ENCODE peak calls at places on chromosomes 7 and 10, in six cellular contexts. One of them, this sample, is unnamed. For H3K36me3, the result is how much of the 10 kb centered on the place peaks cover.

GRCh38 chr7:40644454-40645188 is 509.8 kb downstream of the SUGCT start:
- DNase-seq in WERI-Rb-1: peak
- DNase-seq in uterus: no peak
- DNase-seq in psoas muscle: no peak
- DNase-seq in body of pancreas: no peak
- DNase-seq in right lobe of liver: no peak
- DNase-seq in this sample: no peak

GRCh38 chr10:129744134-129744895 is 219.8 kb downstream of the EBF3 start:
- DNase-seq in WERI-Rb-1: no peak
- DNase-seq in uterus: peak
- DNase-seq in psoas muscle: no peak
- DNase-seq in body of pancreas: peak
- DNase-seq in right lobe of liver: no peak
- DNase-seq in this sample: no peak

GRCh38 chr7:30434140-30434799 is 44.3 kb downstream of the NOD1 start:
- DNase-seq in WERI-Rb-1: no peak
- DNase-seq in uterus: no peak
- DNase-seq in psoas muscle: no peak
- DNase-seq in body of pancreas: no peak
- DNase-seq in right lobe of liver: no peak
- DNase-seq in this sample: no peak

GRCh38 chr10:69757553-69758309 is 44.0 kb upstream of the COL13A1 start:
- DNase-seq in WERI-Rb-1: no peak
- DNase-seq in uterus: no peak
- DNase-seq in psoas muscle: no peak
- DNase-seq in body of pancreas: peak
- DNase-seq in right lobe of liver: peak
- DNase-seq in this sample: peak

GRCh38 chr7:3754488-3755365 is 453.7 kb downstream of the SDK1 start:
- DNase-seq in WERI-Rb-1: no peak
- DNase-seq in uterus: no peak
- DNase-seq in psoas muscle: no peak
- DNase-seq in body of pancreas: no peak
- DNase-seq in right lobe of liver: no peak
- DNase-seq in this sample: peak

GRCh38 chr7:99422091-99422624 is 13.4 kb downstream of the BUD31 start:
- DNase-seq in WERI-Rb-1: no peak
- DNase-seq in uterus: no peak
- DNase-seq in psoas muscle: no peak
- DNase-seq in body of pancreas: no peak
- DNase-seq in right lobe of liver: no peak
- DNase-seq in this sample: no peak

GRCh38 chr10:78470267-78471103 is 436.8 kb downstream of the RPS24 start:
- DNase-seq in WERI-Rb-1: no peak
- DNase-seq in uterus: no peak
- DNase-seq in psoas muscle: no peak
- DNase-seq in body of pancreas: no peak
- DNase-seq in right lobe of liver: no peak
- DNase-seq in this sample: no peak

GRCh38 chr10:130400890-130401289 is 264.7 kb downstream of the GLRX3 start:
- DNase-seq in WERI-Rb-1: no peak
- DNase-seq in uterus: no peak
- DNase-seq in psoas muscle: no peak
- DNase-seq in body of pancreas: no peak
- DNase-seq in right lobe of liver: no peak
- DNase-seq in this sample: no peak

GRCh38 chr10:93947055-93947454 is 46.7 kb upstream of the PLCE1 start:
- DNase-seq in WERI-Rb-1: no peak
- DNase-seq in uterus: no peak
- DNase-seq in psoas muscle: peak
- DNase-seq in body of pancreas: no peak
- DNase-seq in right lobe of liver: no peak
- DNase-seq in this sample: peak

GRCh38 chr7:22586101-22586805 is 86.3 kb upstream of the STEAP1B start:
- DNase-seq in WERI-Rb-1: no peak
- DNase-seq in uterus: no peak
- DNase-seq in psoas muscle: no peak
- DNase-seq in body of pancreas: no peak
- DNase-seq in right lobe of liver: no peak
- DNase-seq in this sample: no peak

GRCh38 chr10:114334301-114334700 is 70.0 kb downstream of the AFAP1L2 start:
- DNase-seq in WERI-Rb-1: no peak
- DNase-seq in uterus: no peak
- DNase-seq in psoas muscle: no peak
- DNase-seq in body of pancreas: no peak
- DNase-seq in right lobe of liver: no peak
- DNase-seq in this sample: no peak

DNA sequence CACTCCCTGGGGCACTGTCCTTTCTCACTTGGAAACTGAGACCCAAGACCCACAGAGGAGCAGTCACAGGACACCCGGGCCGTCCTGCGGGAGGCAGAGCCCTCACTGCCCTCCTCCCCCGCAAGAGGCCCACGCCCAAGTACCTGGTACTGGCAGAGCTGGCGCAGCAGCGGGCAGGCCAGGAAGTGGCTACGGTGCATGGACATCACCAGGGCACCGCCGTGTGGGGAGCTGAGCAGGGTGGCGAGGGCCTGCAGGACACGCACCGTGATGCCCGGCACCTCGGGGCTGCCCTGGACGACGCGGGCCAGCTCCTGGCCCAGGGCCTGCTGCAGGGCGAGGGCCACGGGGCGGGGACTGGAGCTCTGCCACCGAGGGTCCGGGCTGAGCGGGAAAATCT is 20.0 kb upstream of the MICALL2 start:
- DNase-seq in WERI-Rb-1: no peak
- DNase-seq in uterus: no peak
- DNase-seq in psoas muscle: no peak
- DNase-seq in body of pancreas: no peak
- DNase-seq in right lobe of liver: no peak
- DNase-seq in this sample: no peak
- H3K36me3 ChIP-seq in WERI-Rb-1: half or more
- H3K36me3 ChIP-seq in uterus: under half
- H3K36me3 ChIP-seq in psoas muscle: half or more
- H3K36me3 ChIP-seq in body of pancreas: under half
- H3K36me3 ChIP-seq in right lobe of liver: under half
- H3K36me3 ChIP-seq in this sample: under half

GRCh38 chr7:55164527-55164926 is 145.7 kb downstream of the EGFR start:
- DNase-seq in WERI-Rb-1: no peak
- DNase-seq in uterus: no peak
- DNase-seq in psoas muscle: no peak
- DNase-seq in body of pancreas: no peak
- DNase-seq in right lobe of liver: no peak
- DNase-seq in this sample: no peak

GRCh38 chr7:55163733-55164132 is 144.9 kb downstream of the EGFR start:
- DNase-seq in WERI-Rb-1: no peak
- DNase-seq in uterus: no peak
- DNase-seq in psoas muscle: no peak
- DNase-seq in body of pancreas: no peak
- DNase-seq in right lobe of liver: no peak
- DNase-seq in this sample: no peak

GRCh38 chr7:55162476-55162875 is 143.7 kb downstream of the EGFR start:
- DNase-seq in WERI-Rb-1: no peak
- DNase-seq in uterus: no peak
- DNase-seq in psoas muscle: no peak
- DNase-seq in body of pancreas: no peak
- DNase-seq in right lobe of liver: no peak
- DNase-seq in this sample: no peak

GRCh38 chr7:55161154-55161687 is 142.4 kb downstream of the EGFR start:
- DNase-seq in WERI-Rb-1: no peak
- DNase-seq in uterus: no peak
- DNase-seq in psoas muscle: no peak
- DNase-seq in body of pancreas: no peak
- DNase-seq in right lobe of liver: no peak
- DNase-seq in this sample: no peak

GRCh38 chr7:55165176-55165861 is 146.5 kb downstream of the EGFR start:
- DNase-seq in WERI-Rb-1: no peak
- DNase-seq in uterus: no peak
- DNase-seq in psoas muscle: no peak
- DNase-seq in body of pancreas: no peak
- DNase-seq in right lobe of liver: no peak
- DNase-seq in this sample: no peak
- H3K36me3 ChIP-seq in WERI-Rb-1: under half
- H3K36me3 ChIP-seq in uterus: under half
- H3K36me3 ChIP-seq in psoas muscle: half or more
- H3K36me3 ChIP-seq in body of pancreas: under half
- H3K36me3 ChIP-seq in right lobe of liver: under half
- H3K36me3 ChIP-seq in this sample: under half

GRCh38 chr7:137886266-137886665 is 39.5 kb upstream of the DGKI start:
- DNase-seq in WERI-Rb-1: no peak
- DNase-seq in uterus: no peak
- DNase-seq in psoas muscle: no peak
- DNase-seq in body of pancreas: no peak
- DNase-seq in right lobe of liver: no peak
- DNase-seq in this sample: no peak
- H3K36me3 ChIP-seq in WERI-Rb-1: under half
- H3K36me3 ChIP-seq in uterus: under half
- H3K36me3 ChIP-seq in psoas muscle: under half
- H3K36me3 ChIP-seq in body of pancreas: under half
- H3K36me3 ChIP-seq in right lobe of liver: under half
- H3K36me3 ChIP-seq in this sample: under half

GRCh38 chr7:11005202-11005601 is 31.5 kb downstream of the PHF14 start:
- DNase-seq in WERI-Rb-1: no peak
- DNase-seq in uterus: no peak
- DNase-seq in psoas muscle: no peak
- DNase-seq in body of pancreas: no peak
- DNase-seq in right lobe of liver: no peak
- DNase-seq in this sample: no peak

GRCh38 chr7:11006271-11006670 is 32.6 kb downstream of the PHF14 start:
- DNase-seq in WERI-Rb-1: no peak
- DNase-seq in uterus: no peak
- DNase-seq in psoas muscle: no peak
- DNase-seq in body of pancreas: no peak
- DNase-seq in right lobe of liver: no peak
- DNase-seq in this sample: no peak

GRCh38 chr7:11009631-11010030 is 36.0 kb downstream of the PHF14 start:
- DNase-seq in WERI-Rb-1: no peak
- DNase-seq in uterus: no peak
- DNase-seq in psoas muscle: no peak
- DNase-seq in body of pancreas: no peak
- DNase-seq in right lobe of liver: no peak
- DNase-seq in this sample: no peak
- H3K36me3 ChIP-seq in WERI-Rb-1: under half
- H3K36me3 ChIP-seq in uterus: under half
- H3K36me3 ChIP-seq in psoas muscle: under half
- H3K36me3 ChIP-seq in body of pancreas: under half
- H3K36me3 ChIP-seq in right lobe of liver: under half
- H3K36me3 ChIP-seq in this sample: half or more

GRCh38 chr7:116911799-116912198 is 41.5 kb upstream of the ST7 start:
- DNase-seq in WERI-Rb-1: no peak
- DNase-seq in uterus: no peak
- DNase-seq in psoas muscle: no peak
- DNase-seq in body of pancreas: no peak
- DNase-seq in right lobe of liver: no peak
- DNase-seq in this sample: no peak

GRCh38 chr7:116906391-116906790 is 44.0 kb downstream of the CAPZA2 start:
- DNase-seq in WERI-Rb-1: no peak
- DNase-seq in uterus: no peak
- DNase-seq in psoas muscle: no peak
- DNase-seq in body of pancreas: no peak
- DNase-seq in right lobe of liver: no peak
- DNase-seq in this sample: no peak

GRCh38 chr7:116912269-116912909 is 40.9 kb upstream of the ST7 start:
- DNase-seq in WERI-Rb-1: no peak
- DNase-seq in uterus: no peak
- DNase-seq in psoas muscle: no peak
- DNase-seq in body of pancreas: no peak
- DNase-seq in right lobe of liver: no peak
- DNase-seq in this sample: no peak

GRCh38 chr7:116910367-116910766 is 42.9 kb upstream of the ST7 start:
- DNase-seq in WERI-Rb-1: no peak
- DNase-seq in uterus: no peak
- DNase-seq in psoas muscle: no peak
- DNase-seq in body of pancreas: no peak
- DNase-seq in right lobe of liver: no peak
- DNase-seq in this sample: no peak
- H3K36me3 ChIP-seq in WERI-Rb-1: under half
- H3K36me3 ChIP-seq in uterus: under half
- H3K36me3 ChIP-seq in psoas muscle: half or more
- H3K36me3 ChIP-seq in body of pancreas: under half
- H3K36me3 ChIP-seq in right lobe of liver: under half
- H3K36me3 ChIP-seq in this sample: half or more

This sample was measured in SJCRH30.